ENCODE peak calls at places on chromosomes 1 and 21, in ten cellular contexts. One of them, this sample, is unnamed.

GRCh38 chr1:203252678-203253077 is 23.2 kb upstream of the CHIT1 start:
- DNase-seq in right lobe of liver: no peak
- DNase-seq in psoas muscle: no peak
- DNase-seq in prostate gland: no peak
- DNase-seq in ovary: no peak
- DNase-seq in NB4: no peak
- DNase-seq in neural progenitor cell: no peak
- DNase-seq in RWPE2: no peak
- DNase-seq in left ventricle myocardium inferior: no peak
- DNase-seq in coronary artery: no peak
- DNase-seq in this sample: no peak

GRCh38 chr1:2584822-2585317 is 1.7 kb upstream of the PRXL2B start:
- DNase-seq in right lobe of liver: no peak
- DNase-seq in psoas muscle: no peak
- DNase-seq in prostate gland: no peak
- DNase-seq in ovary: no peak
- DNase-seq in NB4: no peak
- DNase-seq in neural progenitor cell: no peak
- DNase-seq in RWPE2: no peak
- DNase-seq in left ventricle myocardium inferior: no peak
- DNase-seq in coronary artery: no peak
- DNase-seq in this sample: no peak

GRCh38 chr21:39971961-39972360 is 104.7 kb downstream of the PCP4 start:
- DNase-seq in right lobe of liver: no peak
- DNase-seq in psoas muscle: no peak
- DNase-seq in prostate gland: no peak
- DNase-seq in ovary: no peak
- DNase-seq in NB4: no peak
- DNase-seq in neural progenitor cell: no peak
- DNase-seq in RWPE2: no peak
- DNase-seq in left ventricle myocardium inferior: no peak
- DNase-seq in coronary artery: no peak
- DNase-seq in this sample: no peak

GRCh38 chr1:1672181-1672965 is 13.6 kb upstream of the CDK11B start:
- DNase-seq in right lobe of liver: peak; percentile 24
- DNase-seq in psoas muscle: no peak
- DNase-seq in prostate gland: no peak
- DNase-seq in ovary: no peak
- DNase-seq in NB4: peak; percentile 73
- DNase-seq in neural progenitor cell: no peak
- DNase-seq in RWPE2: no peak
- DNase-seq in left ventricle myocardium inferior: no peak
- DNase-seq in coronary artery: no peak
- DNase-seq in this sample: no peak

GRCh38 chr1:6519935-6520621 is 28.6 kb upstream of the PLEKHG5 start:
- DNase-seq in right lobe of liver: peak; percentile 64
- DNase-seq in psoas muscle: no peak
- DNase-seq in prostate gland: peak; percentile 65
- DNase-seq in ovary: peak; percentile 66
- DNase-seq in NB4: peak; percentile 95
- DNase-seq in neural progenitor cell: peak; percentile 91
- DNase-seq in RWPE2: no peak
- DNase-seq in left ventricle myocardium inferior: no peak
- DNase-seq in coronary artery: no peak
- DNase-seq in this sample: peak; percentile 70

GRCh38 chr1:11654571-11655262 is at the start of gene FBXO44:
- DNase-seq in right lobe of liver: peak; percentile 75
- DNase-seq in psoas muscle: peak; percentile 48
- DNase-seq in prostate gland: peak; percentile 52
- DNase-seq in ovary: peak; percentile 67
- DNase-seq in NB4: no peak
- DNase-seq in neural progenitor cell: peak; percentile 83
- DNase-seq in RWPE2: no peak
- DNase-seq in left ventricle myocardium inferior: peak; percentile 44
- DNase-seq in coronary artery: no peak
- DNase-seq in this sample: peak; percentile 15

GRCh38 chr1:7300893-7301292 is 470.2 kb upstream of the VAMP3 start:
- DNase-seq in right lobe of liver: no peak
- DNase-seq in psoas muscle: no peak
- DNase-seq in prostate gland: no peak
- DNase-seq in ovary: no peak
- DNase-seq in NB4: no peak
- DNase-seq in neural progenitor cell: no peak
- DNase-seq in RWPE2: no peak
- DNase-seq in left ventricle myocardium inferior: no peak
- DNase-seq in coronary artery: no peak
- DNase-seq in this sample: peak; percentile 87

GRCh38 chr1:185263292-185263691 is 53.8 kb downstream of the IVNS1ABP start:
- DNase-seq in right lobe of liver: no peak
- DNase-seq in psoas muscle: no peak
- DNase-seq in prostate gland: no peak
- DNase-seq in ovary: no peak
- DNase-seq in NB4: no peak
- DNase-seq in neural progenitor cell: no peak
- DNase-seq in RWPE2: no peak
- DNase-seq in left ventricle myocardium inferior: no peak
- DNase-seq in coronary artery: no peak
- DNase-seq in this sample: no peak

GRCh38 chr1:196481616-196482015 is 126.6 kb downstream of the KCNT2 start:
- DNase-seq in right lobe of liver: no peak
- DNase-seq in psoas muscle: no peak
- DNase-seq in prostate gland: no peak
- DNase-seq in ovary: no peak
- DNase-seq in NB4: no peak
- DNase-seq in neural progenitor cell: no peak
- DNase-seq in RWPE2: no peak
- DNase-seq in left ventricle myocardium inferior: no peak
- DNase-seq in coronary artery: no peak
- DNase-seq in this sample: no peak

GRCh38 chr1:98323906-98324358 is 337.6 kb upstream of the SNX7 start:
- DNase-seq in right lobe of liver: no peak
- DNase-seq in psoas muscle: no peak
- DNase-seq in prostate gland: no peak
- DNase-seq in ovary: no peak
- DNase-seq in NB4: peak; percentile 94
- DNase-seq in neural progenitor cell: no peak
- DNase-seq in RWPE2: peak; percentile 76
- DNase-seq in left ventricle myocardium inferior: no peak
- DNase-seq in coronary artery: peak; percentile 79
- DNase-seq in this sample: peak; percentile 97

GRCh38 chr1:17212487-17213121 is 7.7 kb downstream of the PADI1 start:
- DNase-seq in right lobe of liver: no peak
- DNase-seq in psoas muscle: peak; percentile 26
- DNase-seq in prostate gland: no peak
- DNase-seq in ovary: peak; percentile 33
- DNase-seq in NB4: peak; percentile 91
- DNase-seq in neural progenitor cell: peak; percentile 43
- DNase-seq in RWPE2: peak; percentile 84
- DNase-seq in left ventricle myocardium inferior: no peak
- DNase-seq in coronary artery: no peak
- DNase-seq in this sample: peak; percentile 87

GRCh38 chr1:19758227-19758830 is 41.4 kb downstream of the TMCO4 start:
- DNase-seq in right lobe of liver: no peak
- DNase-seq in psoas muscle: no peak
- DNase-seq in prostate gland: no peak
- DNase-seq in ovary: no peak
- DNase-seq in NB4: no peak
- DNase-seq in neural progenitor cell: peak; percentile 31
- DNase-seq in RWPE2: no peak
- DNase-seq in left ventricle myocardium inferior: no peak
- DNase-seq in coronary artery: no peak
- DNase-seq in this sample: peak; percentile 69

DNA sequence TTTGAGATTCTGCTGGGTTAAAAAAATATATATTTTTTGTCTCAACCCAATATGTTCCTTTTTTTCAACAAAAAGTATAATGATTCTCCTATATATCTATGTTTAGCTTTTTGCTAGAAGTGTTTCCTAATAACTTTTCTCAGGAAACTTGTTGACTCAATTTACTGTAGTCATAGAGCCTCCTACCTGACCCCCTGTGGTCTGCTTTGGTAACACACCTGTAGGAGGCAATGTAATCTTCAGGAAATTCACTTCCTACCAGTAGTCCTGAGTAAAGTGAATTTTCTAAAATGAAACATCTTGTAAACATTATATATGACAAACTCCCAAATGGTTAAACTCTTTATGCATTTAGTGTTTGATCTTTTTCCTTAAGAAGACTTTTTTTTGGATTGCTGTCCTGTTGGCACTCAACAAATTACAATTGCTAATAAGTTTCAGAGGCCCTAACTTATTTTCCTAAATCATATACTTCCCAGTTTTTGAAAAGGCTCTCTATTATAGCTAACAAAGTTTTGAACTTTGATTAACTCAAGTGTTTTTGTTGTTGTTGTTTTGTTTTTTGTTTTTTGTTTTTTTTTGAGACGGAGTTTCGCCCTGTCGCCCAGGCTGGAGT is 118.3 kb downstream of the OLFML2B start:
- DNase-seq in right lobe of liver: no peak
- DNase-seq in psoas muscle: no peak
- DNase-seq in prostate gland: no peak
- DNase-seq in ovary: no peak
- DNase-seq in NB4: peak; percentile 34
- DNase-seq in neural progenitor cell: peak; percentile 48
- DNase-seq in RWPE2: no peak
- DNase-seq in left ventricle myocardium inferior: no peak
- DNase-seq in coronary artery: no peak
- DNase-seq in this sample: no peak
- TF ChIP-seq CTCF in right lobe of liver: peak; percentile 46
- TF ChIP-seq CTCF in psoas muscle: peak; percentile 43
- TF ChIP-seq CTCF in prostate gland: peak; percentile 34
- TF ChIP-seq CTCF in ovary: no peak
- TF ChIP-seq CTCF in NB4: peak; percentile 32
- TF ChIP-seq CTCF in neural progenitor cell: peak; percentile 44
- TF ChIP-seq CTCF in RWPE2: peak; percentile 50
- TF ChIP-seq CTCF in left ventricle myocardium inferior: peak; percentile 45
- TF ChIP-seq CTCF in coronary artery: no peak
- TF ChIP-seq CTCF in this sample: peak; percentile 56

GRCh38 chr1:235532350-235532749 is 28.1 kb upstream of the B3GALNT2 start:
- DNase-seq in right lobe of liver: no peak
- DNase-seq in psoas muscle: no peak
- DNase-seq in prostate gland: no peak
- DNase-seq in ovary: no peak
- DNase-seq in NB4: no peak
- DNase-seq in neural progenitor cell: no peak
- DNase-seq in RWPE2: no peak
- DNase-seq in left ventricle myocardium inferior: no peak
- DNase-seq in coronary artery: no peak
- DNase-seq in this sample: peak; percentile 58
- H3K4me3 ChIP-seq in right lobe of liver: no peak overlapping the region
- H3K4me3 ChIP-seq in psoas muscle: no peak overlapping the region
- H3K4me3 ChIP-seq in prostate gland: no peak overlapping the region
- H3K4me3 ChIP-seq in ovary: no peak overlapping the region
- H3K4me3 ChIP-seq in NB4: no peak overlapping the region
- H3K4me3 ChIP-seq in neural progenitor cell: no peak overlapping the region
- H3K4me3 ChIP-seq in RWPE2: no peak overlapping the region
- H3K4me3 ChIP-seq in left ventricle myocardium inferior: no peak overlapping the region
- H3K4me3 ChIP-seq in coronary artery: no peak overlapping the region
- H3K4me3 ChIP-seq in this sample: no peak overlapping the region

DNA sequence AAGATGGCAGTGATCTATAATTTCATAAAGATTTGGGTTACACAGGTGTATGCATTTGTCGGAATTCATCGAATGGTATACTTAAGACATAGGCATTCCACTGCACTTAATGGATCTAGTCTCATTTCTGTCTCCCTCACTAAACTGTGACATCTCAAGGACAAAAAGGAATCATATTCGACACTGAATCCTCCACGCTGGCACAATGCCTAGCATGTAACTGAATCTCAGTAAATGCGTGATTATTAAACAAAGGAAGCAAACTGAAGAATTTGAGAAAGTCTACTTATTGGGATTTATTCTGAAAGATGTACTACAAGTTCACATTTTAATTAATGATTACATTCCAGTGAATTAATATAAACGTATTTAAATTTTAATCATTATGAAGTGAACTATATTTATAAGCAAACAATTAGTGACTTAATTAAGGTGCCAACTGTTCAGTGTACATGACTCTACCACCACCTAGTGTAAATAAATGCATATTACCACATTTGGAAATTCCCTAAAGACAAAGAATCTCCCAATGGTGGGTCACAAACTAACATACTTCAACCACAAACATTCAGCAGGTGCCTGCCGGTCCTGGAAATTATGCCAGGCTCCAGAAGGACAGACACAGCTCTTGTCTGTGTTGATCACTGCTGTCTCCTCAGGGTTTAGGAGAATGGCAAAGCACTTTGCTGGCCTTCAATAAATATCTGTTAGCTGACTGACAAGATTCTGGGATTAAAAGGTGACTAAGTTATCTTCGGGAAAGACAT is 56.4 kb downstream of the SMYD3 start:
- DNase-seq in right lobe of liver: no peak
- DNase-seq in psoas muscle: no peak
- DNase-seq in prostate gland: no peak
- DNase-seq in ovary: no peak
- DNase-seq in NB4: peak; percentile 49
- DNase-seq in neural progenitor cell: peak; percentile 11
- DNase-seq in RWPE2: no peak
- DNase-seq in left ventricle myocardium inferior: no peak
- DNase-seq in coronary artery: no peak
- DNase-seq in this sample: peak; percentile 54
- TF ChIP-seq CTCF in right lobe of liver: peak; percentile 64
- TF ChIP-seq CTCF in psoas muscle: peak; percentile 72
- TF ChIP-seq CTCF in prostate gland: peak; percentile 72
- TF ChIP-seq CTCF in ovary: peak; percentile 49
- TF ChIP-seq CTCF in NB4: peak; percentile 28
- TF ChIP-seq CTCF in neural progenitor cell: peak; percentile 73
- TF ChIP-seq CTCF in RWPE2: peak; percentile 72
- TF ChIP-seq CTCF in left ventricle myocardium inferior: peak; percentile 78
- TF ChIP-seq CTCF in coronary artery: peak; percentile 33
- TF ChIP-seq CTCF in this sample: peak; percentile 69

GRCh38 chr1:244435562-244436205 is 16.0 kb downstream of the ADSS2 start:
- DNase-seq in right lobe of liver: no peak
- DNase-seq in psoas muscle: no peak
- DNase-seq in prostate gland: no peak
- DNase-seq in ovary: no peak
- DNase-seq in NB4: no peak
- DNase-seq in neural progenitor cell: no peak
- DNase-seq in RWPE2: no peak
- DNase-seq in left ventricle myocardium inferior: no peak
- DNase-seq in coronary artery: no peak
- DNase-seq in this sample: peak; percentile 51

GRCh38 chr1:244439391-244440032 is 12.2 kb downstream of the ADSS2 start:
- DNase-seq in right lobe of liver: no peak
- DNase-seq in psoas muscle: no peak
- DNase-seq in prostate gland: no peak
- DNase-seq in ovary: no peak
- DNase-seq in NB4: no peak
- DNase-seq in neural progenitor cell: no peak
- DNase-seq in RWPE2: no peak
- DNase-seq in left ventricle myocardium inferior: no peak
- DNase-seq in coronary artery: no peak
- DNase-seq in this sample: no peak

GRCh38 chr1:244437108-244437507 is 14.6 kb downstream of the ADSS2 start:
- DNase-seq in right lobe of liver: no peak
- DNase-seq in psoas muscle: no peak
- DNase-seq in prostate gland: no peak
- DNase-seq in ovary: no peak
- DNase-seq in NB4: no peak
- DNase-seq in neural progenitor cell: no peak
- DNase-seq in RWPE2: no peak
- DNase-seq in left ventricle myocardium inferior: no peak
- DNase-seq in coronary artery: no peak
- DNase-seq in this sample: no peak

GRCh38 chr1:244431166-244431565 is 20.5 kb downstream of the ADSS2 start:
- DNase-seq in right lobe of liver: no peak
- DNase-seq in psoas muscle: no peak
- DNase-seq in prostate gland: no peak
- DNase-seq in ovary: no peak
- DNase-seq in NB4: no peak
- DNase-seq in neural progenitor cell: no peak
- DNase-seq in RWPE2: no peak
- DNase-seq in left ventricle myocardium inferior: no peak
- DNase-seq in coronary artery: no peak
- DNase-seq in this sample: no peak

GRCh38 chr1:244436336-244437102 is 15.2 kb downstream of the ADSS2 start:
- DNase-seq in right lobe of liver: no peak
- DNase-seq in psoas muscle: no peak
- DNase-seq in prostate gland: no peak
- DNase-seq in ovary: no peak
- DNase-seq in NB4: no peak
- DNase-seq in neural progenitor cell: no peak
- DNase-seq in RWPE2: no peak
- DNase-seq in left ventricle myocardium inferior: no peak
- DNase-seq in coronary artery: no peak
- DNase-seq in this sample: no peak
- H3K4me3 ChIP-seq in right lobe of liver: no peak overlapping the region
- H3K4me3 ChIP-seq in psoas muscle: no peak overlapping the region
- H3K4me3 ChIP-seq in prostate gland: no peak overlapping the region
- H3K4me3 ChIP-seq in ovary: no peak overlapping the region
- H3K4me3 ChIP-seq in NB4: no peak overlapping the region
- H3K4me3 ChIP-seq in neural progenitor cell: no peak overlapping the region
- H3K4me3 ChIP-seq in RWPE2: no peak overlapping the region
- H3K4me3 ChIP-seq in left ventricle myocardium inferior: no peak overlapping the region
- H3K4me3 ChIP-seq in coronary artery: no peak overlapping the region
- H3K4me3 ChIP-seq in this sample: no peak overlapping the region

This sample was measured in fibroblast of villous mesenchyme.